ENCODE peak calls at places on chromosomes 11 and 22, in six cellular contexts. T is NCI-H460; W is activated CD4-positive, alpha-beta T cell treated with anti-CD3 and anti-CD28 coated beads for 4 hours; S is iris pigment epithelial cell; M is amniotic stem cell; C is HT1080. D is an unnamed sample.

GRCh38 chr22:19419464-19420178 is 11.9 kb downstream of the HIRA start:
- DNase-seq in T (no peak), W (no peak), S (peak; percentile 11), M (no peak), C (no peak), D (no peak)

GRCh38 chr11:119094816-119095065 is 6.9 kb downstream of the DPAGT1 start:
- DNase-seq in T (peak; percentile 68), W (peak; percentile 46), S (peak; percentile 89), M (peak; percentile 58), C (no peak), D (peak; percentile 89)

GRCh38 chr22:35032571-35032970 is 33.4 kb upstream of the ISX start:
- DNase-seq in T (no peak), W (no peak), S (no peak), M (no peak), C (no peak), D (no peak)

GRCh38 chr11:8839957-8840945 is 70.7 kb upstream of the AKIP1 start:
- DNase-seq in T (no peak), W (no peak), S (peak; percentile 79), M (no peak), C (peak; percentile 63), D (peak; percentile 40)

GRCh38 chr11:9664276-9665171 is 647 bp downstream of the SWAP70 start:
- DNase-seq in T (no peak), W (no peak), S (peak; percentile 59), M (peak; percentile 22), C (peak; percentile 52), D (no peak)

GRCh38 chr11:46414466-46414796 is 22.9 kb upstream of the CHRM4 start:
- DNase-seq in T (no peak), W (no peak), S (no peak), M (no peak), C (no peak), D (no peak)

GRCh38 chr22:46031965-46032851 is 55.2 kb upstream of the WNT7B start:
- DNase-seq in T (no peak), W (no peak), S (no peak), M (no peak), C (no peak), D (peak; percentile 21)

GRCh38 chr11:134366279-134366678 is 34.5 kb downstream of the GLB1L2 start:
- DNase-seq in T (no peak), W (no peak), S (no peak), M (no peak), C (no peak), D (no peak)

GRCh38 chr11:776459-777287 is 614 bp downstream of the GATD1 start:
- DNase-seq in T (no peak), W (no peak), S (peak; percentile 34), M (no peak), C (peak; percentile 34), D (no peak)

GRCh38 chr11:66035653-66036333 is 9.5 kb upstream of the CATSPER1 start:
- DNase-seq in T (no peak), W (no peak), S (no peak), M (no peak), C (no peak), D (no peak)

GRCh38 chr22:48227341-48228018 is 1465.0 kb downstream of the TBC1D22A start:
- DNase-seq in T (no peak), W (no peak), S (no peak), M (no peak), C (no peak), D (no peak)

GRCh38 chr22:37300551-37301017 is 18.3 kb downstream of the CYTH4 start:
- DNase-seq in T (no peak), W (no peak), S (no peak), M (no peak), C (no peak), D (no peak)

GRCh38 chr11:119108151-119108856 is 1.2 kb downstream of the C2CD2L start:
- DNase-seq in T (no peak), W (no peak), S (peak; percentile 35), M (no peak), C (peak; percentile 74), D (peak; percentile 23)

GRCh38 chr11:1714908-1715885 is 18.2 kb downstream of the KRTAP5-6 start:
- DNase-seq in T (no peak), W (no peak), S (no peak), M (no peak), C (no peak), D (no peak)

GRCh38 chr11:47946682-47947575 is 33.4 kb upstream of the PTPRJ start:
- DNase-seq in T (peak; percentile 80), W (peak; percentile 25), S (peak; percentile 96), M (peak; percentile 80), C (peak; percentile 98), D (peak; percentile 42)

GRCh38 chr11:1126491-1126926 is 31.2 kb upstream of the MUC5AC start:
- DNase-seq in T (no peak), W (no peak), S (no peak), M (no peak), C (no peak), D (no peak)

GRCh38 chr11:890794-891600 is 19.6 kb downstream of the CHID1 start:
- DNase-seq in T (no peak), W (no peak), S (no peak), M (no peak), C (no peak), D (no peak)

GRCh38 chr11:61037694-61038093 is 64.6 kb upstream of the CD5 start:
- DNase-seq in T (no peak), W (no peak), S (peak; percentile 64), M (no peak), C (peak; percentile 47), D (peak; percentile 76)

GRCh38 chr22:47395481-47395880 is 633.0 kb downstream of the TBC1D22A start:
- DNase-seq in T (no peak), W (no peak), S (no peak), M (no peak), C (peak; percentile 58), D (no peak)

GRCh38 chr11:9525116-9525515 is 48.4 kb upstream of the WEE1 start:
- DNase-seq in T (no peak), W (no peak), S (peak; percentile 52), M (no peak), C (no peak), D (no peak)

D was measured in dorsolateral prefrontal cortex.